ENCODE peak calls at places on chromosome 15, in ten cellular contexts. O is fibroblast of lung; R is thoracic aorta; Y is choroid plexus epithelial cell; D is GM12865; T is cardiac muscle cell; Q is stimulated activated CD8-positive, alpha-beta memory T cell treated with anti-CD3 and anti-CD28 coated beads, Interleukin-2, amount 100 ng/mL, for 1 hour; M is brain microvascular endothelial cell; K is neural progenitor cell; B is left lobe of liver. W is an unnamed sample.

GRCh38 chr15:88769161-88769971 is 33.9 kb upstream of the ACAN start:
- DNase-seq in O (peak; percentile 32), D (no peak), Q (no peak), K (peak; percentile 67), B (no peak), T (no peak), M (no peak), R (no peak), Y (peak; percentile 4), W (no peak)

GRCh38 chr15:52103217-52104207 is 9.1 kb downstream of the BCL2L10 start:
- DNase-seq in R (peak; percentile 50), D (peak; percentile 95), T (no peak), K (no peak), Y (peak; percentile 97), O (peak; percentile 97), B (no peak), M (peak; percentile 97), Q (no peak), W (peak; percentile 78)

GRCh38 chr15:28900892-28901586 is 15.3 kb downstream of the APBA2 start:
- DNase-seq in Q (no peak), Y (no peak), T (no peak), B (no peak), K (no peak), M (no peak), O (no peak), R (no peak), D (no peak), W (no peak)

GRCh38 chr15:63473999-63474809 is 30.2 kb upstream of the USP3 start:
- DNase-seq in Q (peak; percentile 20), R (no peak), T (peak; percentile 28), O (peak; percentile 81), K (peak; percentile 73), Y (peak; percentile 94), B (peak; percentile 85), D (peak; percentile 95), M (peak; percentile 86), W (no peak)

GRCh38 chr15:68055224-68055705 is 1.1 kb downstream of the PIAS1 start:
- DNase-seq in D (peak; percentile 95), B (no peak), R (no peak), Q (peak; percentile 24), Y (peak; percentile 72), M (peak; percentile 51), K (peak; percentile 56), O (peak; percentile 57), T (peak; percentile 39), W (peak; percentile 81)

GRCh38 chr15:56871180-56871579 is 47.3 kb upstream of the TCF12 start:
- DNase-seq in Y (peak; percentile 79), Q (no peak), K (no peak), O (peak; percentile 88), B (no peak), M (peak; percentile 54), T (no peak), D (no peak), R (no peak), W (no peak)

GRCh38 chr15:45091581-45091980 is 22.4 kb downstream of the DUOX2 start:
- DNase-seq in O (no peak), R (no peak), Q (no peak), B (no peak), K (no peak), Y (no peak), T (no peak), M (no peak), D (no peak), W (no peak)

GRCh38 chr15:55247766-55248427 is 41.7 kb downstream of the RAB27A start:
- DNase-seq in O (no peak), B (no peak), M (no peak), T (no peak), K (no peak), R (no peak), Q (no peak), D (no peak), Y (no peak), W (no peak)

GRCh38 chr15:96053039-96054021 is 277.2 kb upstream of the NR2F2 start:
- DNase-seq in Y (peak; percentile 48), O (peak; percentile 38), T (peak; percentile 93), B (peak; percentile 76), Q (no peak), K (peak; percentile 67), D (peak; percentile 48), R (no peak), M (no peak), W (no peak)

GRCh38 chr15:98221144-98221543 is 260.6 kb downstream of the ARRDC4 start:
- DNase-seq in R (no peak), O (no peak), T (no peak), Y (no peak), Q (no peak), B (no peak), M (no peak), K (no peak), D (no peak), W (no peak)

GRCh38 chr15:58002338-58003126 is 63.0 kb downstream of the ALDH1A2 start:
- DNase-seq in Y (no peak), Q (no peak), R (no peak), B (no peak), K (no peak), D (no peak), T (no peak), O (no peak), M (no peak), W (no peak)

GRCh38 chr15:39242345-39242744 is 338.5 kb upstream of the THBS1 start:
- DNase-seq in D (no peak), T (no peak), O (peak; percentile 95), Q (no peak), Y (no peak), R (no peak), K (no peak), B (no peak), M (no peak), W (no peak)

GRCh38 chr15:75821946-75822345 is 21.3 kb upstream of the UBE2Q2 start:
- DNase-seq in T (no peak), R (no peak), Q (no peak), Y (no peak), K (no peak), D (no peak), M (no peak), O (no peak), B (no peak), W (no peak)

GRCh38 chr15:59237119-59237853 is 30.6 kb downstream of the LDHAL6B start:
- DNase-seq in T (no peak), D (peak; percentile 84), Y (no peak), Q (no peak), R (no peak), B (no peak), M (no peak), K (no peak), O (no peak), W (peak; percentile 58)

GRCh38 chr15:72758195-72758594 is 25.4 kb downstream of the ADPGK start:
- DNase-seq in O (peak; percentile 98), M (peak; percentile 91), Q (no peak), R (no peak), Y (peak; percentile 87), B (no peak), K (no peak), D (no peak), T (no peak), W (no peak)

W was measured in GM13977.